ENCODE peak calls at places on chromosomes 6 and 20, in nine cellular contexts. K is breast epithelium, N is astrocyte, Q is heart right ventricle, E is fibroblast of pulmonary artery, F is HepG2, I is AG04450, J is kidney, A is AG04449. T is an unnamed sample.

GRCh38 chr6:157281570-157281969 is 41.7 kb downstream of the TMEM242 start:
- DNase-seq in J (peak), N (no peak), A (no peak), K (no peak), E (peak), Q (peak), F (no peak), I (no peak), T (no peak)

GRCh38 chr20:50111120-50111828 is 1.7 kb downstream of the UBE2V1 start:
- DNase-seq in I (no peak), N (peak), A (no peak), F (no peak), J (no peak), K (no peak), Q (no peak), E (peak), T (peak)

GRCh38 chr6:146878564-146879343 is 280.0 kb downstream of the ADGB start:
- DNase-seq in K (no peak), J (no peak), I (no peak), F (no peak), N (no peak), E (no peak), A (no peak), Q (no peak), T (no peak)

GRCh38 chr6:138526822-138527235 is 27.5 kb upstream of the NHSL1 start:
- DNase-seq in F (peak), I (no peak), E (no peak), K (no peak), Q (no peak), N (no peak), J (no peak), A (no peak), T (peak)

GRCh38 chr6:154276810-154277577 is 79.6 kb downstream of the IPCEF1 start:
- DNase-seq in I (no peak), A (no peak), N (peak), F (peak), E (peak), J (no peak), K (no peak), Q (no peak), T (peak)

GRCh38 chr6:107228754-107229153 is 113.4 kb upstream of the BEND3 start:
- DNase-seq in J (no peak), N (no peak), F (no peak), I (no peak), Q (no peak), K (no peak), A (no peak), E (no peak), T (no peak)

GRCh38 chr20:16662462-16662861 is 67.4 kb upstream of the SNRPB2 start:
- DNase-seq in J (no peak), N (no peak), E (no peak), Q (no peak), I (no peak), A (no peak), F (no peak), K (no peak), T (no peak)

GRCh38 chr20:40547492-40548129 is 141.4 kb downstream of the MAFB start:
- DNase-seq in Q (no peak), I (no peak), K (no peak), N (no peak), A (no peak), F (no peak), E (peak), J (no peak), T (no peak)

GRCh38 chr6:15326072-15326614 is 80.3 kb downstream of the JARID2 start:
- DNase-seq in K (no peak), E (no peak), A (no peak), F (no peak), N (no peak), J (no peak), Q (no peak), I (no peak), T (no peak)

GRCh38 chr6:154399097-154399496 is 42.5 kb upstream of the IPCEF1 start:
- DNase-seq in I (no peak), F (no peak), K (no peak), A (no peak), J (no peak), E (peak), N (peak), Q (no peak), T (peak)

GRCh38 chr20:13613917-13614316 is 24.8 kb downstream of the TASP1 start:
- DNase-seq in J (no peak), N (peak), F (peak), K (no peak), Q (no peak), I (no peak), A (no peak), E (peak), T (peak)

GRCh38 chr20:48760403-48760889 is 67.4 kb downstream of the PREX1 start:
- DNase-seq in Q (peak), J (peak), K (peak), E (peak), N (peak), A (no peak), I (no peak), F (no peak), T (peak)

GRCh38 chr6:129748212-129748900 is 38.4 kb upstream of the ARHGAP18 start:
- DNase-seq in I (no peak), E (peak), N (peak), A (no peak), Q (no peak), F (peak), J (no peak), K (peak), T (peak)

GRCh38 chr6:147547369-147547902 is 38.9 kb downstream of the SAMD5 start:
- DNase-seq in I (no peak), E (peak), A (no peak), N (no peak), F (no peak), K (no peak), J (no peak), Q (no peak), T (no peak)

GRCh38 chr6:168342626-168343025 is 23.0 kb upstream of the DACT2 start:
- DNase-seq in N (no peak), I (no peak), F (no peak), E (no peak), A (no peak), K (peak), Q (no peak), J (no peak), T (no peak)

GRCh38 chr20:46870041-46870440 is 24.6 kb upstream of the EYA2 start:
- DNase-seq in F (no peak), E (no peak), Q (no peak), N (no peak), I (no peak), K (no peak), J (no peak), A (no peak), T (no peak)

GRCh38 chr20:33852971-33853813 is 42.0 kb downstream of the CHMP4B start:
- DNase-seq in I (no peak), N (peak), A (no peak), F (no peak), Q (no peak), E (no peak), K (no peak), J (peak), T (no peak)

GRCh38 chr6:164825386-164825785 is 484.0 kb downstream of the C6orf118 start:
- DNase-seq in N (peak), Q (no peak), E (no peak), I (no peak), F (no peak), K (no peak), J (no peak), A (no peak), T (no peak)

GRCh38 chr20:54092021-54092420 is 21.6 kb upstream of the BCAS1 start:
- DNase-seq in Q (no peak), E (no peak), J (no peak), A (no peak), K (no peak), F (no peak), N (no peak), I (no peak), T (no peak)

GRCh38 chr20:17843246-17844132 is 125.1 kb downstream of the SNX5 start:
- DNase-seq in A (peak), Q (peak), F (no peak), J (peak), E (peak), I (peak), K (peak), N (peak), T (peak)

GRCh38 chr6:163254341-163254835 is 160.1 kb upstream of the QKI start:
- DNase-seq in I (no peak), N (no peak), K (no peak), F (no peak), J (no peak), E (no peak), Q (no peak), A (no peak), T (no peak)

GRCh38 chr6:52065621-52066020 is 21.8 kb downstream of the PKHD1 start:
- DNase-seq in E (no peak), I (no peak), Q (no peak), N (no peak), F (peak), A (no peak), J (no peak), K (no peak), T (no peak)

GRCh38 chr6:105609375-105609991 is 206.6 kb upstream of the PREP start:
- DNase-seq in F (no peak), A (no peak), E (peak), N (peak), I (peak), Q (peak), K (peak), J (peak), T (no peak)

DNA sequence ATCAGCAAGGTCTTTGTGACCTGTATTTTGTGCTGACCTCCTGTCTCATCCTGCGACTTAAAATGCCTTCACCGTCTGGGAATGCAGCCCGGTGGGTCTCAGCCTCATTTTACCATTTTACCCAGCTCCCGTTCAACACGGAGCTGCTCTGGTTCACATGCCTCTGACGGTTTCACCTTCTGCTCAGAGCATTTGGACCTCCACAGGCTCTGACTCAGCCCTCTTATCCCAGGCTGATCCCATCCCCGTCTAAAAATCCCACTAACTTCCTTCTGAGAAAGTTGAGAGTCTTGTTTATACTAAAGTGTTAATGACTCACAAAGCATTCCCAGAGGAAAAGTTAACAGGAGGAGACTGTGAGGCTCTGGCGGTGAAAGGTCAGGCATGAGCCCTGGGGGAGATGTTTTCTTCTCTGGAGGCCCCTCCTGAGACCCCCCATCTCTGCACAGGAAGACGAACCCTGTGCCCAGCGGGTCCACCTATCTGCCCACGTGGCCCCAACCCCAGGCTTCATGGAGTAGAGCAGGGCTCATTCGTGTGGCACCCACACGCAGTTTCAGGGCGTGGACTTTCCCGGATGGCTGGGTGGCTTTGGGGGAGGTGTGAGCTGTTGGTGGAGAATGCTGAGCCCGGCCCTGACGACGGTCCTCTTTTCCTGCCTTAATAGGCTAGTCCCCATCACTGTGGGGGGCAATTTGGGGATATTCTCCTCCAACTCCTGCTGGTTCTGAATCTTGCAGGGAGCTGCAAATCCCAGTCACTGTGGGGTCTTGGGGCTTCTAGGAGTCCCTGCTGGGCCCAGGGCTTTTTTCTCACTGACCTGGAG is 3.3 kb upstream of the BIRC7 start:
- DNase-seq in E (peak), A (peak), N (peak), Q (no peak), I (peak), J (peak), K (no peak), F (no peak), T (peak)
- H3K4me3 ChIP-seq in E (no peak), A (no peak), N (peak), Q (no peak), I (peak), J (no peak), K (no peak), F (no peak), T (no peak)

GRCh38 chr6:101932704-101933103 is 539.2 kb downstream of the GRIK2 start:
- DNase-seq in E (no peak), Q (no peak), A (no peak), N (no peak), J (no peak), K (no peak), I (no peak), F (no peak), T (no peak)
- TF ChIP-seq CTCF in E (no peak), Q (no peak), A (no peak), N (no peak), J (no peak), K (no peak), I (no peak), F (no peak), T (no peak)

GRCh38 chr6:71410681-71411080 is 122.1 kb downstream of the OGFRL1 start:
- DNase-seq in A (no peak), K (no peak), N (peak), F (no peak), Q (no peak), I (no peak), J (no peak), E (no peak), T (no peak)
- H3K4me3 ChIP-seq in A (no peak), K (no peak), N (no peak), F (no peak), Q (no peak), I (no peak), J (peak), E (no peak), T (no peak)

GRCh38 chr6:125111219-125111983 is 42.2 kb upstream of the TPD52L1 start:
- DNase-seq in K (no peak), I (no peak), N (no peak), J (no peak), A (no peak), E (peak), Q (no peak), F (no peak), T (no peak)
- TF ChIP-seq CTCF in K (no peak), I (no peak), N (no peak), J (no peak), A (no peak), E (no peak), Q (no peak), F (no peak), T (no peak)

DNA sequence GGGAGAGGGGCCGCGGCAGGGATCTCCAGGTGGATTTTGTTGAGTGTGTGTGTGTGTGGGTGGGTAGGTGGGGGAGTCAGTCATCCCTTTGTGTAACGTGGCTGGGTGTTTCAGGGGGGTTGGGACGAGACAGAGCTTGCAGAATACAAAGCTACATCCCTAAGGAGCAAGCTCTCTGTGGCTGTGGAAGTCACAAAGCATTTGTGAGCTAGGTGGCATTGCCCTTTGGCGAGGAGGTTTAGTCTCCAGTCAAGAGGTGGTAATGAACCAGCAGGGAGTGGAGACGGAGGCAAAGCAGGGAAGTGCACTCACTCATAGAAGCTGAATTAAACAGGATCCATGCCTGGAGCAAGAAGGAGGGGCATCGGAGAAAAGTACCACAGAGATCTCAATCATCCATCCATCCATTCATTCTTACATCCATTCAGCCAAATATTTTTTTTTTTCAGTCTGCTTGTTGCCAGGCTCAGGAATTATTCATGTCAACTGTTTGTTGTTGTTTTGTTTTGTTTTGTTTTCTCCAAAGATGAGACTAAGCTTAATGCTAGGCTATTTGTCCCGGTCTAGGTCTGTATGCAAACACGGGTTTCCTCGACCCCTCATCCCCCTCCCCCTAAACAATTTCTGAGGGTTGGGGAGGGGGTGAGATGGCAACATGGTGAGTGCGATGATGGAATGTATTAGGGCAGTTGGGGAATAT is 913 bp downstream of the HCRTR2 start:
- DNase-seq in Q (no peak), N (no peak), F (no peak), K (no peak), J (no peak), E (no peak), I (no peak), A (no peak), T (no peak)
- H3K4me3 ChIP-seq in Q (no peak), N (no peak), F (no peak), K (peak), J (no peak), E (no peak), I (no peak), A (no peak), T (no peak)

GRCh38 chr20:61280217-61280980 is 28.3 kb downstream of the CDH4 start:
- DNase-seq in E (no peak), Q (no peak), N (no peak), I (no peak), K (no peak), J (no peak), F (no peak), A (no peak), T (no peak)
- TF ChIP-seq CTCF in E (no peak), Q (no peak), N (no peak), I (no peak), K (no peak), J (no peak), F (no peak), A (no peak), T (no peak)

T was measured in fibroblast of the aortic adventitia.